ENCODE peak calls at places on chromosomes 4 and X, in five cellular contexts. P is germinal center; A is activated CD4-positive, alpha-beta T cell treated with anti-CD3 and anti-CD28 coated beads for 1 hour; K is nucleus accumbens; B is NCI-H2081. T is an unnamed sample.
A peak's percentile ranks its signal among the peaks of the same experiment; 100 is the strongest.

GRCh38 chr4:166259081-166259480 is 386.0 kb downstream of the TLL1 start:
- DNase-seq in A (no peak), K (no peak), B (no peak), P (no peak), T (no peak)

GRCh38 chrX:36867143-36867542 is 141.0 kb upstream of the FAM47C start:
- DNase-seq in P (no peak), A (no peak), K (no peak), B (peak; percentile 17), T (no peak)

GRCh38 chr4:120299631-120300030 is 233.0 kb upstream of the MAD2L1 start:
- DNase-seq in A (no peak), K (no peak), B (peak; percentile 43), P (no peak), T (no peak)

GRCh38 chr4:138199568-138200235 is 42.4 kb downstream of the SLC7A11 start:
- DNase-seq in A (no peak), B (no peak), K (no peak), P (no peak), T (no peak)

GRCh38 chr4:41009411-41009810 is 204.9 kb downstream of the APBB2 start:
- DNase-seq in A (no peak), P (no peak), B (peak; percentile 36), K (no peak), T (no peak)

GRCh38 chr4:94757192-94758140 is at the start of gene BMPR1B:
- DNase-seq in A (no peak), P (no peak), B (no peak), K (no peak), T (no peak)

GRCh38 chr4:83389037-83389755 is 54.5 kb upstream of the HPSE start:
- DNase-seq in B (no peak), P (no peak), A (no peak), K (no peak), T (no peak)

GRCh38 chr4:142572076-142572475 is 274.0 kb downstream of the INPP4B start:
- DNase-seq in B (no peak), A (no peak), K (no peak), P (no peak), T (no peak)

GRCh38 chr4:16684083-16684482 is 214.4 kb downstream of the LDB2 start:
- DNase-seq in B (no peak), A (no peak), K (no peak), P (no peak), T (no peak)

GRCh38 chr4:16544251-16544721 is 318.0 kb upstream of the TAPT1 start:
- DNase-seq in K (no peak), P (no peak), B (no peak), A (no peak), T (no peak)

GRCh38 chrX:42089014-42089413 is 165.7 kb upstream of the CASK start:
- DNase-seq in K (no peak), B (no peak), P (no peak), A (no peak), T (no peak)

GRCh38 chr4:39712819-39713607 is 15.1 kb downstream of the UBE2K start:
- DNase-seq in B (no peak), A (no peak), K (no peak), P (no peak), T (no peak)

GRCh38 chr4:61555789-61556188 is 355.7 kb downstream of the ADGRL3 start:
- DNase-seq in K (no peak), B (no peak), A (no peak), P (no peak), T (no peak)

GRCh38 chr4:142567199-142567598 is 278.9 kb downstream of the INPP4B start:
- DNase-seq in B (no peak), A (peak; percentile 27), P (no peak), K (no peak), T (no peak)

GRCh38 chr4:54085284-54085683 is 14.7 kb upstream of the GSX2 start:
- DNase-seq in A (no peak), P (no peak), B (no peak), K (no peak), T (peak; percentile 62)

GRCh38 chrX:135556055-135556454 is 35.6 kb downstream of the INTS6L start:
- DNase-seq in K (no peak), A (no peak), B (no peak), P (no peak), T (no peak)

GRCh38 chrX:31178769-31179125 is 106.9 kb upstream of the FTHL17 start:
- DNase-seq in P (no peak), A (no peak), B (no peak), K (no peak), T (no peak)

GRCh38 chr4:153438916-153439756 is 27.0 kb upstream of the TMEM131L start:
- DNase-seq in P (peak; percentile 54), B (no peak), A (no peak), K (no peak), T (no peak)

T was measured in occipital lobe.